ENCODE peak calls at places on chromosomes 3 and 15, in six cellular contexts. N is T-cell; K is CMK; F is activated CD4-positive, alpha-beta T cell treated with anti-CD3 and anti-CD28 coated beads for 4 hours; R is hepatic stellate cell; H is NCI-H2081 treated with DMSO at 0.1 percent for 48 hours. E is an unnamed sample.

GRCh38 chr3:149131594-149131993 is 2.2 kb downstream of the HPS3 start:
- DNase-seq in N (no peak), K (no peak), F (no peak), R (no peak), H (no peak), E (no peak)

GRCh38 chr3:113637756-113638155 is 58.7 kb downstream of the USF3 start:
- DNase-seq in N (no peak), K (no peak), F (no peak), R (no peak), H (no peak), E (no peak)

GRCh38 chr15:28086175-28086703 is 12.9 kb downstream of the OCA2 start:
- DNase-seq in N (no peak), K (no peak), F (no peak), R (peak; percentile 75), H (no peak), E (peak; percentile 38)

GRCh38 chr3:45794177-45794560 is 2.2 kb downstream of the SLC6A20 start:
- DNase-seq in N (no peak), K (no peak), F (no peak), R (no peak), H (no peak), E (no peak)

GRCh38 chr3:118544458-118544857 is 490.2 kb downstream of the IGSF11 start:
- DNase-seq in N (no peak), K (no peak), F (no peak), R (no peak), H (no peak), E (no peak)

GRCh38 chr15:72521682-72522081 is 47.6 kb downstream of the ARIH1 start:
- DNase-seq in N (no peak), K (no peak), F (no peak), R (no peak), H (no peak), E (no peak)

GRCh38 chr15:25378501-25378901 is 60.3 kb downstream of the UBE3A start:
- DNase-seq in N (no peak), K (no peak), F (no peak), R (peak; percentile 14), H (no peak), E (no peak)

GRCh38 chr3:88433572-88433971 is 283.8 kb downstream of the C3orf38 start:
- DNase-seq in N (no peak), K (no peak), F (no peak), R (no peak), H (no peak), E (no peak)

GRCh38 chr3:105119801-105120340 is 246.8 kb upstream of the ALCAM start:
- DNase-seq in N (no peak), K (no peak), F (no peak), R (no peak), H (no peak), E (no peak)

GRCh38 chr3:112001516-112001915 is 2.8 kb downstream of the TAGLN3 start:
- DNase-seq in N (no peak), K (no peak), F (no peak), R (no peak), H (no peak), E (no peak)

GRCh38 chr15:42384597-42384996 is 25.3 kb downstream of the CAPN3 start:
- DNase-seq in N (no peak), K (no peak), F (no peak), R (no peak), H (no peak), E (no peak)

GRCh38 chr3:146692254-146692653 is 87.1 kb upstream of the PLSCR5 start:
- DNase-seq in N (no peak), K (no peak), F (no peak), R (no peak), H (no peak), E (no peak)

GRCh38 chr15:58440181-58440910 is 8.6 kb downstream of the LIPC start:
- DNase-seq in N (no peak), K (no peak), F (no peak), R (peak; percentile 54), H (no peak), E (no peak)

GRCh38 chr3:24315342-24315741 is 179.3 kb downstream of the THRB start:
- DNase-seq in N (no peak), K (no peak), F (no peak), R (no peak), H (no peak), E (no peak)

GRCh38 chr15:33242165-33242564 is 47.7 kb upstream of the FMN1 start:
- DNase-seq in N (no peak), K (no peak), F (no peak), R (peak; percentile 19), H (no peak), E (no peak)

GRCh38 chr15:28942046-28942445 is 56.3 kb downstream of the APBA2 start:
- DNase-seq in N (peak; percentile 65), K (no peak), F (peak; percentile 30), R (no peak), H (no peak), E (no peak)

GRCh38 chr3:135929670-135930069 is 35.9 kb upstream of the PPP2R3A start:
- DNase-seq in N (no peak), K (no peak), F (no peak), R (no peak), H (no peak), E (no peak)

GRCh38 chr15:34241376-34242350 is 16.8 kb downstream of the EMC4 start:
- DNase-seq in N (peak; percentile 31), K (peak; percentile 2), F (peak; percentile 21), R (peak; percentile 36), H (no peak), E (no peak)

GRCh38 chr15:65077981-65078352 is 1.4 kb downstream of the KBTBD13 start:
- DNase-seq in N (peak; percentile 21), K (no peak), F (peak; percentile 46), R (peak; percentile 72), H (no peak), E (peak; percentile 29)

GRCh38 chr3:12190832-12191231 is 32.1 kb upstream of the TIMP4 start:
- DNase-seq in N (no peak), K (no peak), F (no peak), R (no peak), H (no peak), E (no peak)

GRCh38 chr3:75180235-75180944 is 483.7 kb upstream of the FRG2C start:
- DNase-seq in N (no peak), K (no peak), F (no peak), R (no peak), H (no peak), E (no peak)

GRCh38 chr3:100114413-100115030 is at the start of gene FILIP1L:
- DNase-seq in N (no peak), K (no peak), F (no peak), R (no peak), H (no peak), E (no peak)

GRCh38 chr15:82018201-82018600 is 27.6 kb downstream of the MEX3B start:
- DNase-seq in N (no peak), K (peak; percentile 99), F (no peak), R (no peak), H (no peak), E (no peak)

GRCh38 chr15:52695146-52695545 is 16.0 kb upstream of the ATOSA start:
- DNase-seq in N (no peak), K (no peak), F (no peak), R (no peak), H (no peak), E (no peak)